ENCODE peak calls at places on chromosome 7, in nine cellular contexts. M is stimulated activated CD4-positive, alpha-beta T cell treated with anti-CD3 and anti-CD28 coated beads, Interleukin-2, amount 100 ng/mL, for 48 hours; C is activated T-helper 1 cell treated with anti-CD3 and anti-CD28 coated beads, Interleukin-12 subunit alpha, Interleukin-12 subunit beta, Interleukin-2, Interleukin-4 antibody, amounts not matched to agents 30 ng/mL and 10 ng/mL and 1 ng/mL, durations not matched to agents 14 hours and 24 hours and 36 hours; O is PC-3; J is NCI-H460; G is NCI-H1105; H is psoas muscle; W is HCEC 1CT; T is H54. Z is an unnamed sample.

GRCh38 chr7:79290841-79291497 is 162.5 kb downstream of the MAGI2 start:
- DNase-seq in M (no peak), C (no peak), O (peak), J (no peak), G (no peak), H (no peak), W (peak), T (no peak), Z (no peak)

GRCh38 chr7:11228515-11228914 is 254.8 kb downstream of the PHF14 start:
- DNase-seq in M (no peak), C (no peak), O (peak), J (no peak), G (peak), H (peak), W (peak), T (no peak), Z (no peak)

GRCh38 chr7:81676813-81677212 is 93.0 kb downstream of the HGF start:
- DNase-seq in M (no peak), C (no peak), O (no peak), J (no peak), G (no peak), H (no peak), W (peak), T (no peak), Z (peak)

GRCh38 chr7:127532151-127532550 is 53.2 kb downstream of the GCC1 start:
- DNase-seq in M (no peak), C (no peak), O (no peak), J (no peak), G (no peak), H (no peak), W (no peak), T (no peak), Z (no peak)

GRCh38 chr7:111090834-111091233 is at the start of gene LRRN3:
- DNase-seq in M (no peak), C (peak), O (no peak), J (no peak), G (peak), H (peak), W (no peak), T (no peak), Z (no peak)

GRCh38 chr7:47648301-47648900 is 66.5 kb upstream of the TNS3 start:
- DNase-seq in M (no peak), C (no peak), O (no peak), J (no peak), G (no peak), H (no peak), W (no peak), T (no peak), Z (no peak)

GRCh38 chr7:7118822-7119221 is 63.5 kb upstream of the C1GALT1 start:
- DNase-seq in M (no peak), C (no peak), O (no peak), J (no peak), G (no peak), H (no peak), W (no peak), T (no peak), Z (no peak)

GRCh38 chr7:8147004-8147403 is 115.0 kb downstream of the ICA1 start:
- DNase-seq in M (no peak), C (no peak), O (no peak), J (no peak), G (peak), H (no peak), W (no peak), T (no peak), Z (no peak)